ENCODE peak calls at places on chromosome 6, in eight cellular contexts. W, K, N, B, U, A, H and Y are unnamed samples.

GRCh38 chr6:33664506-33665057 is 43.5 kb downstream of the ITPR3 start:
- DNase-seq in W (no peak), K (no peak), N (no peak), B (no peak), U (no peak), A (no peak), H (no peak), Y (no peak)

GRCh38 chr6:39476151-39476550 is 153.6 kb upstream of the KCNK16 start:
- DNase-seq in W (no peak), K (no peak), N (no peak), B (no peak), U (no peak), A (no peak), H (no peak), Y (no peak)

GRCh38 chr6:65191412-65191811 is 515.6 kb downstream of the EYS start:
- DNase-seq in W (no peak), K (no peak), N (no peak), B (no peak), U (no peak), A (no peak), H (no peak), Y (no peak)

GRCh38 chr6:168864541-168865495 is 388.8 kb downstream of the THBS2 start:
- DNase-seq in W (no peak), K (no peak), N (no peak), B (no peak), U (no peak), A (no peak), H (no peak), Y (no peak)

GRCh38 chr6:7882505-7883257 is 27.9 kb downstream of the TXNDC5 start:
- DNase-seq in W (no peak), K (no peak), N (no peak), B (no peak), U (no peak), A (no peak), H (no peak), Y (no peak)

GRCh38 chr6:141316236-141316635 is 816.5 kb upstream of the GJE1 start:
- DNase-seq in W (no peak), K (no peak), N (no peak), B (no peak), U (no peak), A (peak), H (no peak), Y (no peak)

GRCh38 chr6:126631343-126631742 is 291.4 kb downstream of the CENPW start:
- DNase-seq in W (peak), K (peak), N (no peak), B (no peak), U (no peak), A (no peak), H (peak), Y (no peak)

GRCh38 chr6:37548067-37548674 is 48.5 kb upstream of the CCDC167 start:
- DNase-seq in W (no peak), K (no peak), N (no peak), B (no peak), U (no peak), A (no peak), H (no peak), Y (no peak)

GRCh38 chr6:170045981-170046667 is 244.8 kb downstream of the DLL1 start:
- DNase-seq in W (peak), K (no peak), N (no peak), B (no peak), U (no peak), A (no peak), H (no peak), Y (no peak)

GRCh38 chr6:25053875-25054371 is 118.2 kb upstream of the RIPOR2 start:
- DNase-seq in W (peak), K (peak), N (no peak), B (no peak), U (no peak), A (peak), H (peak), Y (no peak)

GRCh38 chr6:31814677-31815024 is 432 bp downstream of the HSPA1L start:
- DNase-seq in W (peak), K (peak), N (peak), B (no peak), U (peak), A (peak), H (peak), Y (no peak)

GRCh38 chr6:40810176-40810575 is 223.0 kb upstream of the LRFN2 start:
- DNase-seq in W (no peak), K (no peak), N (no peak), B (no peak), U (no peak), A (peak), H (peak), Y (no peak)

GRCh38 chr6:163793584-163793983 is 379.1 kb downstream of the QKI start:
- DNase-seq in W (no peak), K (peak), N (no peak), B (peak), U (no peak), A (peak), H (peak), Y (no peak)

GRCh38 chr6:43809417-43810305 is 39.6 kb downstream of the VEGFA start:
- DNase-seq in W (no peak), K (peak), N (no peak), B (peak), U (peak), A (peak), H (no peak), Y (no peak)

GRCh38 chr6:44706011-44706410 is 318.5 kb downstream of the CDC5L start:
- DNase-seq in W (no peak), K (no peak), N (no peak), B (no peak), U (no peak), A (no peak), H (no peak), Y (no peak)

GRCh38 chr6:16690244-16691142 is 70.8 kb downstream of the ATXN1 start:
- DNase-seq in W (no peak), K (no peak), N (no peak), B (no peak), U (no peak), A (no peak), H (no peak), Y (no peak)

GRCh38 chr6:79384845-79385244 is 150.4 kb upstream of the HMGN3 start:
- DNase-seq in W (no peak), K (peak), N (no peak), B (no peak), U (peak), A (peak), H (no peak), Y (no peak)

GRCh38 chr6:139376604-139377218 is 2.3 kb upstream of the CITED2 start:
- DNase-seq in W (peak), K (peak), N (no peak), B (no peak), U (peak), A (no peak), H (peak), Y (no peak)